ENCODE peak calls at places on chromosome 7, in nine cellular contexts. E, C, U, T, V, S, Z, N and B are unnamed samples. For H3K4me1, the result is how much of the 10 kb centered on the place peaks cover.

GRCh38 chr7:104951546-104951945 is 62.5 kb upstream of the KMT2E start:
- DNase-seq in T (no peak), E (no peak), S (peak), Z (no peak), V (no peak), U (no peak), C (peak), N (peak), B (peak)

GRCh38 chr7:128442346-128442745 is 13.3 kb upstream of the HILPDA start:
- DNase-seq in U (no peak), Z (no peak), V (no peak), N (no peak), E (no peak), T (no peak), S (no peak), C (no peak), B (no peak)

GRCh38 chr7:137091396-137091795 is 222.9 kb downstream of the CHRM2 start:
- DNase-seq in V (no peak), T (peak), U (no peak), S (no peak), E (no peak), C (no peak), Z (peak), N (no peak), B (no peak)

GRCh38 chr7:74061840-74062539 is 21.6 kb upstream of the LIMK1 start:
- DNase-seq in C (peak), S (peak), T (no peak), U (peak), N (peak), E (peak), Z (peak), V (peak), B (peak)

GRCh38 chr7:85185355-85186082 is 1.3 kb downstream of the SEMA3D start:
- DNase-seq in V (no peak), T (peak), E (peak), S (peak), U (peak), N (peak), C (no peak), Z (peak), B (peak)

GRCh38 chr7:29413511-29414178 is 150.0 kb upstream of the PRR15 start:
- DNase-seq in V (no peak), Z (peak), N (no peak), C (peak), S (no peak), E (peak), U (no peak), T (no peak), B (no peak)

GRCh38 chr7:98719396-98719795 is 102.3 kb downstream of the NPTX2 start:
- DNase-seq in V (no peak), Z (peak), E (no peak), S (no peak), N (no peak), U (no peak), C (no peak), T (no peak), B (no peak)

GRCh38 chr7:130270947-130271790 is 4.5 kb downstream of the CPA2 start:
- DNase-seq in N (no peak), T (peak), U (no peak), C (no peak), Z (no peak), E (peak), V (no peak), S (no peak), B (no peak)

GRCh38 chr7:55557666-55558188 is 14.6 kb downstream of the VOPP1 start:
- DNase-seq in C (no peak), V (no peak), S (no peak), T (no peak), E (no peak), N (no peak), U (no peak), Z (no peak), B (no peak)
- H3K4me1 ChIP-seq in C (half or more), V (half or more), S (under half), T (under half), E (under half), N (under half), U (under half), Z (half or more), B (under half)

GRCh38 chr7:97419898-97420297 is 302.4 kb downstream of the SDHAF3 start:
- DNase-seq in S (no peak), C (no peak), E (no peak), U (no peak), Z (no peak), V (no peak), N (no peak), T (no peak), B (no peak)

GRCh38 chr7:97422046-97422445 is 304.5 kb downstream of the SDHAF3 start:
- DNase-seq in U (no peak), E (no peak), T (no peak), C (no peak), Z (no peak), N (no peak), S (no peak), V (no peak), B (no peak)

GRCh38 chr7:97421307-97421905 is 303.9 kb downstream of the SDHAF3 start:
- DNase-seq in U (no peak), T (no peak), N (no peak), Z (no peak), E (no peak), V (no peak), C (no peak), S (no peak), B (no peak)

GRCh38 chr7:97418312-97418711 is 300.8 kb downstream of the SDHAF3 start:
- DNase-seq in Z (no peak), C (no peak), E (no peak), S (no peak), T (no peak), U (peak), N (no peak), V (no peak), B (no peak)
- TF ChIP-seq CTCF in Z (peak), C (no peak), E (no peak), S (no peak), T (no peak), U (no peak), N (no peak), V (no peak), B (no peak)

GRCh38 chr7:134784251-134785049 is 5.0 kb downstream of the CALD1 start:
- DNase-seq in S (no peak), E (no peak), N (no peak), U (no peak), Z (no peak), V (no peak), T (no peak), C (no peak), B (no peak)
- H3K4me3 ChIP-seq in S (no peak), E (no peak), N (no peak), U (no peak), Z (no peak), V (peak), T (no peak), C (no peak), B (no peak)

GRCh38 chr7:150784120-150784736 is 15.9 kb downstream of the TMEM176B start:
- DNase-seq in E (no peak), N (no peak), U (peak), S (no peak), V (no peak), T (no peak), C (no peak), Z (no peak), B (no peak)
- H3K4me1 ChIP-seq in E (under half), N (under half), U (under half), S (under half), V (half or more), T (under half), C (under half), Z (under half), B (under half)

GRCh38 chr7:25770670-25771069 is 381.3 kb upstream of the NFE2L3 start:
- DNase-seq in S (no peak), T (no peak), U (no peak), E (no peak), Z (no peak), N (no peak), V (no peak), C (no peak), B (no peak)

GRCh38 chr7:25772802-25773201 is 379.2 kb upstream of the NFE2L3 start:
- DNase-seq in Z (no peak), E (no peak), T (no peak), N (no peak), C (no peak), V (no peak), U (no peak), S (no peak), B (no peak)

GRCh38 chr7:25771491-25771890 is 380.5 kb upstream of the NFE2L3 start:
- DNase-seq in C (no peak), N (no peak), E (no peak), V (no peak), Z (no peak), U (no peak), S (no peak), T (no peak), B (no peak)

GRCh38 chr7:25774675-25775074 is 377.3 kb upstream of the NFE2L3 start:
- DNase-seq in V (no peak), E (no peak), U (no peak), N (no peak), T (no peak), Z (no peak), S (no peak), C (no peak), B (no peak)

DNA sequence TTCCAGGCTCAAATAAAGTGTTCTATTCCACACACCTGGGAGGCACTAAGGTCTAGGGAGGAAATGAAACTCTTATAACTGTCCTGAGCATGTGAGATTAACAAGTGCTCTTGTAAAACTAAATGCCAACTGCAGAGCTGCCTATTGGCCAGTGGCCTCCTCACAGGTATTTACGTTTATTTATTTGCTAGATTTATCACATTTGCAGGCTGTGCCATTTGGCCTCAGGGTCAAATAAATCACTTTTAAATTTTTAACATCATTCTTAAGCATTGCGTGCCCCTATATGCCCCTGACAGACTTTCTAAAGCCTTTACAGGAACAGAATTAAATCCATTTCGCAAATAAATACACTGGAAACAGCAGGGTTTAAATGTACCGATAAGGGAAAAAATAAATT is 381.8 kb upstream of the NFE2L3 start:
- DNase-seq in E (no peak), Z (no peak), C (no peak), U (no peak), S (no peak), T (no peak), N (no peak), V (no peak), B (no peak)
- TF ChIP-seq CTCF in E (no peak), Z (no peak), C (no peak), U (no peak), S (no peak), T (no peak), N (no peak), V (no peak), B (no peak)

GRCh38 chr7:131869186-131869862 is 312.9 kb upstream of the PODXL start:
- DNase-seq in S (no peak), Z (no peak), U (no peak), N (no peak), V (no peak), E (no peak), C (no peak), T (no peak), B (no peak)

GRCh38 chr7:131865911-131866310 is 309.5 kb upstream of the PODXL start:
- DNase-seq in Z (no peak), V (no peak), T (no peak), N (no peak), S (no peak), U (no peak), E (no peak), C (no peak), B (no peak)

GRCh38 chr7:131861620-131862346 is 305.4 kb upstream of the PODXL start:
- DNase-seq in V (no peak), U (peak), C (no peak), N (no peak), T (no peak), Z (peak), E (no peak), S (peak), B (no peak)

DNA sequence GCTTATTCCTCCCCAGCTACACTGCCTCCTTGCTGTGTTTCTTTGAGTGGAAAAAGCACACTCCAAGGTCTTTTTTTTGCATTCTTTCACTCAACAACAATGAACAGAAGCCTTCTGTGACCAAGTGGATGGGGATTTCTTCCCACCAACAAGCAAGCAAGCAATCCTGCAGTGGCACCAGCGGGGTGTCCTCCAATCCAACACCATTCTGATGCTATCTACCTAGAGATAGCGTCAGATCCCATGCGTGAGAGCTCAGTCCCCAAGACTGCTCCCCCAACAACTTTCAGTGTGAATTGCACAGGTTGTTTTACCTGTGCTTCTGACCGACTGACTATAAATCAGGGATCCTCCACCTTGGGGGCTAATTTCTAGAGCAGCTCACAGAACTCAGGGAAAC is 311.0 kb upstream of the PODXL start:
- DNase-seq in T (no peak), V (no peak), S (no peak), N (no peak), U (no peak), Z (no peak), E (no peak), C (no peak), B (no peak)
- H3K4me3 ChIP-seq in T (no peak), V (no peak), S (no peak), N (no peak), U (no peak), Z (no peak), E (no peak), C (no peak), B (no peak)

GRCh38 chr7:50640256-50640655 is 75.1 kb upstream of the DDC start:
- DNase-seq in T (no peak), Z (no peak), E (no peak), C (no peak), S (no peak), N (no peak), V (no peak), U (no peak), B (no peak)
- H3K4me1 ChIP-seq in T (under half), Z (under half), E (under half), C (under half), S (under half), N (under half), V (under half), U (under half), B (under half)